ENCODE peak calls at places on chromosomes 16 and 17, in four cellular contexts. I, S, H and R are unnamed samples.

GRCh38 chr16:53415504-53415903 is 18.8 kb upstream of the RBL2 start:
- DNase-seq in I (no peak), S (no peak), H (no peak), R (no peak)

GRCh38 chr16:57115148-57115503 is 22.7 kb downstream of the CPNE2 start:
- DNase-seq in H (peak; percentile 19), S (no peak), I (no peak), R (peak; percentile 56)

GRCh38 chr16:30551781-30552180 is 6.4 kb downstream of the ZNF764 start:
- DNase-seq in S (no peak), I (no peak), H (no peak), R (no peak)

GRCh38 chr17:47240806-47241205 is 12.8 kb upstream of the ITGB3 start:
- DNase-seq in S (no peak), I (no peak), H (no peak), R (no peak)

GRCh38 chr17:632551-632950 is 82.1 kb downstream of the VPS53 start:
- DNase-seq in H (no peak), I (no peak), S (no peak), R (no peak)

GRCh38 chr17:43536236-43537088 is 9.7 kb downstream of the ETV4 start:
- DNase-seq in I (no peak), H (peak; percentile 89), S (peak; percentile 22), R (peak; percentile 55)

GRCh38 chr17:58276423-58276822 is 4.3 kb downstream of the MPO start:
- DNase-seq in S (peak; percentile 32), H (no peak), I (no peak), R (no peak)

GRCh38 chr16:10981697-10982216 is 37.4 kb downstream of the CLEC16A start:
- DNase-seq in H (peak; percentile 14), S (no peak), I (no peak), R (peak; percentile 43)

GRCh38 chr17:47810200-47810821 is 11.3 kb downstream of the OSBPL7 start:
- DNase-seq in S (no peak), I (no peak), H (peak; percentile 94), R (peak; percentile 65)

GRCh38 chr17:30296499-30297038 is 4.8 kb upstream of the BLMH start:
- DNase-seq in H (peak; percentile 34), I (no peak), S (no peak), R (peak; percentile 28)

GRCh38 chr17:75344664-75345063 is 55.4 kb upstream of the SLC25A19 start:
- DNase-seq in H (no peak), S (no peak), I (no peak), R (no peak)

GRCh38 chr16:75494696-75495601 is at the start of gene CHST6:
- DNase-seq in H (peak; percentile 54), I (no peak), S (peak; percentile 78), R (no peak)

GRCh38 chr16:15556130-15556529 is 86.8 kb downstream of the MARF1 start:
- DNase-seq in S (no peak), H (no peak), I (no peak), R (no peak)

GRCh38 chr16:67537636-67538591 is 9.3 kb downstream of the RIPOR1 start:
- DNase-seq in S (peak; percentile 95), H (peak; percentile 50), I (peak; percentile 65), R (no peak)

GRCh38 chr16:24986512-24987303 is 28.5 kb downstream of the ARHGAP17 start:
- DNase-seq in I (no peak), S (no peak), H (peak; percentile 90), R (peak; percentile 77)

GRCh38 chr16:3122926-3123570 is 10.7 kb downstream of the ZNF205 start:
- DNase-seq in I (no peak), H (peak; percentile 50), S (no peak), R (peak; percentile 33)

GRCh38 chr16:48132696-48133095 is 23.1 kb downstream of the ABCC12 start:
- DNase-seq in H (no peak), I (no peak), S (no peak), R (no peak)

GRCh38 chr17:50206604-50207293 is 5.3 kb upstream of the COL1A1 start:
- DNase-seq in I (peak; percentile 78), S (no peak), H (peak; percentile 85), R (peak; percentile 86)

GRCh38 chr17:66889480-66890230 is 54.7 kb downstream of the CACNG5 start:
- DNase-seq in I (no peak), S (no peak), H (no peak), R (no peak)

GRCh38 chr17:835263-835662 is 53.1 kb downstream of the MRM3 start:
- DNase-seq in H (peak; percentile 98), S (no peak), I (peak; percentile 54), R (peak; percentile 87)

GRCh38 chr17:76953066-76953465 is 84.9 kb downstream of the MGAT5B start:
- DNase-seq in I (no peak), H (no peak), S (peak; percentile 33), R (no peak)

GRCh38 chr17:5049314-5049819 is 14.1 kb upstream of the SLC52A1 start:
- DNase-seq in I (no peak), H (no peak), S (peak; percentile 87), R (no peak)

GRCh38 chr17:61201211-61201610 is 198.4 kb upstream of the TBX2 start:
- DNase-seq in I (no peak), S (no peak), H (peak; percentile 91), R (peak; percentile 75)

GRCh38 chr16:1096164-1097082 is at the start of gene C1QTNF8:
- DNase-seq in S (no peak), I (no peak), H (no peak), R (no peak)

GRCh38 chr16:48613061-48613957 is 3.3 kb upstream of the N4BP1 start:
- DNase-seq in I (no peak), S (no peak), H (peak; percentile 49), R (no peak)

GRCh38 chr17:66190738-66191606 is 961 bp downstream of the CEP112 start:
- DNase-seq in H (peak; percentile 70), I (no peak), S (no peak), R (peak; percentile 52)

GRCh38 chr16:3158014-3158497 is 23.2 kb downstream of the ZNF213 start:
- DNase-seq in I (no peak), S (no peak), H (peak; percentile 60), R (peak; percentile 44)

GRCh38 chr17:8696951-8697745 is 47.5 kb downstream of the CCDC42 start:
- DNase-seq in I (peak; percentile 83), H (no peak), S (no peak), R (no peak)

GRCh38 chr16:77077523-77077922 is 113.5 kb upstream of the MON1B start:
- DNase-seq in S (no peak), I (no peak), H (no peak), R (no peak)

GRCh38 chr16:7596285-7596684 is 263.6 kb downstream of the RBFOX1 start:
- DNase-seq in H (no peak), I (no peak), S (no peak), R (no peak)

GRCh38 chr17:70804161-70804560 is 634.8 kb downstream of the KCNJ2 start:
- DNase-seq in I (no peak), H (peak; percentile 63), S (no peak), R (peak; percentile 9)

GRCh38 chr17:29565643-29566472 is 979 bp downstream of the ABHD15 start:
- DNase-seq in S (peak; percentile 94), H (peak; percentile 27), I (peak; percentile 22), R (no peak)

GRCh38 chr17:72976971-72977767 is 115.3 kb downstream of the SLC39A11 start:
- DNase-seq in S (no peak), I (peak; percentile 45), H (peak; percentile 92), R (peak; percentile 81)

GRCh38 chr16:86524029-86524428 is 13.7 kb downstream of the FOXF1 start:
- DNase-seq in I (no peak), S (no peak), H (no peak), R (peak; percentile 3)

GRCh38 chr16:86520317-86521210 is 10.2 kb downstream of the FOXF1 start:
- DNase-seq in S (peak; percentile 50), I (no peak), H (no peak), R (no peak)

GRCh38 chr16:86523166-86523740 is 12.9 kb downstream of the FOXF1 start:
- DNase-seq in S (peak; percentile 42), I (no peak), H (no peak), R (peak; percentile 2)

GRCh38 chr16:86521236-86522197 is 11.2 kb downstream of the FOXF1 start:
- DNase-seq in S (peak; percentile 55), H (no peak), I (no peak), R (no peak)

GRCh38 chr16:86522639-86523038 is 12.3 kb downstream of the FOXF1 start:
- DNase-seq in H (no peak), S (peak; percentile 55), I (no peak), R (no peak)
- H3K27me3 ChIP-seq in H (peaks cover 38% of the 10 kb centered on the region), S (peaks cover 7% of the 10 kb centered on the region), I (peaks cover 17% of the 10 kb centered on the region), R (no peaks in the 10 kb centered on the region)

GRCh38 chr17:36131931-36132330 is 28.3 kb downstream of the CCL4 start:
- DNase-seq in I (no peak), S (no peak), H (no peak), R (no peak)

GRCh38 chr17:36129616-36130015 is 26.0 kb downstream of the CCL4 start:
- DNase-seq in S (no peak), H (no peak), I (no peak), R (no peak)

GRCh38 chr17:36133629-36134259 is 30.1 kb downstream of the CCL4 start:
- DNase-seq in S (no peak), H (peak; percentile 9), I (no peak), R (no peak)

GRCh38 chr17:36132421-36132831 is 28.8 kb downstream of the CCL4 start:
- DNase-seq in S (no peak), H (no peak), I (no peak), R (no peak)

GRCh38 chr17:36131436-36131835 is 27.8 kb downstream of the CCL4 start:
- DNase-seq in H (no peak), I (no peak), S (no peak), R (no peak)
- H3K4me3 ChIP-seq in H (no peak overlapping the region), I (no peak overlapping the region), S (no peak overlapping the region), R (no peak overlapping the region)

GRCh38 chr16:86497551-86498021 is 12.7 kb upstream of the FOXF1 start:
- DNase-seq in I (no peak), S (peak; percentile 47), H (no peak), R (no peak)
- H3K27me3 ChIP-seq in I (peaks cover 76% of the 10 kb centered on the region), S (peaks cover 85% of the 10 kb centered on the region), H (peaks cover 97% of the 10 kb centered on the region), R (peaks cover 9% of the 10 kb centered on the region)

DNA sequence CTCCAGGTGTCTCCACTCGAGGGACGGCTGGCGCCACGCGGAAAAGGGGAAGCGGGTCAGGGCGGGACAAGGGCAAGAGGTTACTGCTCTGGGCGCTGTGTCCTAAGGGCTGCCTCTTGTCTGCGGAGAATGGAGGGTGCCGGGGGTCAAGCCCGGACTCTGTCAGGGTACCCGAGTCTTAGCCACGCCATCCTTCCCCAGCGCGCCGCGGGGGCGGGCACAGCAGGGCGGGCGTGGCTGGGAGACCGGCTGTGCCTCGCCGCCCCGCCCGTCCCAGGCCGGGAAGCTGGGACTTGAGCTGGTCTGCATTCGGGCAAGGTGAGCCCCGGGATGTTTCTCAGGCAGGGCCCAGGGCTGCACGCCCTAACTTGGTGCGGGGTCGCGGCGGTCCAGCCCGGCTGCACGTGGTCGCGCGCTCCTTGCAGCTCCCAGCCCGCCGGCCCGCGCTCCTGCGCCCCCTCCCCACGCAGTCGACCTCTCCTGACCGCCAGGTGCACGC is 6.2 kb upstream of the ACTG1 start:
- DNase-seq in S (peak; percentile 93), H (peak; percentile 79), I (peak; percentile 55), R (no peak)
- H3K4me3 ChIP-seq in S (peak overlapping the region; percentile 48), H (peak overlapping the region; percentile 87), I (peak overlapping the region; percentile 98), R (no peak overlapping the region)